ENCODE peak calls at places on chromosomes 2 and 18, in eight cellular contexts. W is body of pancreas; V is esophagus squamous epithelium; U is CD8-positive, alpha-beta T cell; Y is A673; P is hepatocyte; O is OCI-LY7; S is cardiac muscle cell. X is an unnamed sample. For H3K4me1, the result is how much of the 10 kb centered on the place peaks cover.

GRCh38 chr2:43133708-43134570 is 92.5 kb downstream of the ZFP36L2 start:
- DNase-seq in U (peak), O (peak), P (no peak), V (peak), Y (no peak), W (peak), S (no peak), X (no peak)

GRCh38 chr2:138512672-138513071 is 11.1 kb downstream of the SPOPL start:
- DNase-seq in P (no peak), U (no peak), V (no peak), S (no peak), Y (no peak), W (no peak), O (no peak), X (no peak)

GRCh38 chr2:213108308-213108707 is 43.1 kb downstream of the IKZF2 start:
- DNase-seq in U (no peak), S (no peak), W (no peak), O (no peak), P (no peak), Y (no peak), V (no peak), X (no peak)

GRCh38 chr2:118576109-118576855 is 271.2 kb downstream of the EN1 start:
- DNase-seq in O (no peak), S (peak), V (no peak), W (no peak), Y (no peak), P (no peak), U (no peak), X (no peak)

GRCh38 chr2:11963966-11964365 is 217.5 kb downstream of the LPIN1 start:
- DNase-seq in P (no peak), Y (no peak), U (no peak), O (no peak), V (no peak), S (no peak), W (no peak), X (no peak)

GRCh38 chr18:34818069-34818468 is 108.0 kb downstream of the DTNA start:
- DNase-seq in P (no peak), U (no peak), Y (no peak), W (no peak), O (no peak), S (no peak), V (no peak), X (no peak)

GRCh38 chr2:130834091-130834922 is 2.4 kb upstream of the ARHGEF4 start:
- DNase-seq in S (peak), W (peak), U (no peak), Y (no peak), O (peak), P (peak), V (no peak), X (no peak)

GRCh38 chr2:171669121-171669520 is 18.1 kb upstream of the DYNC1I2 start:
- DNase-seq in V (no peak), S (no peak), W (no peak), U (no peak), Y (no peak), P (no peak), O (no peak), X (no peak)

GRCh38 chr2:69779258-69779989 is 37.5 kb downstream of the ANXA4 start:
- DNase-seq in P (peak), S (no peak), Y (no peak), O (no peak), U (no peak), V (no peak), W (no peak), X (no peak)

GRCh38 chr2:169365093-169365483 is 2.8 kb upstream of the LRP2 start:
- DNase-seq in P (no peak), U (no peak), O (peak), Y (no peak), W (no peak), V (no peak), S (no peak), X (no peak)

GRCh38 chr2:45014016-45014702 is 4.9 kb upstream of the SIX2 start:
- DNase-seq in S (peak), V (no peak), O (no peak), U (no peak), W (peak), Y (peak), P (peak), X (peak)

GRCh38 chr2:51697095-51697494 is 665.2 kb upstream of the NRXN1 start:
- DNase-seq in O (no peak), Y (no peak), P (peak), W (no peak), S (no peak), U (no peak), V (no peak), X (no peak)

GRCh38 chr2:109335586-109336266 is 206.7 kb downstream of the SH3RF3 start:
- DNase-seq in Y (peak), W (no peak), V (no peak), U (no peak), P (no peak), S (no peak), O (no peak), X (no peak)

GRCh38 chr2:24261441-24261840 is 86.6 kb downstream of the FAM228A start:
- DNase-seq in S (no peak), U (no peak), O (no peak), P (no peak), V (no peak), W (no peak), Y (no peak), X (no peak)

GRCh38 chr2:190815223-190815622 is 65.4 kb upstream of the GLS start:
- DNase-seq in O (no peak), W (no peak), Y (no peak), P (no peak), S (no peak), V (no peak), U (no peak), X (no peak)

GRCh38 chr2:86000131-86000937 is 105.4 kb downstream of the POLR1A start:
- DNase-seq in P (no peak), W (peak), S (no peak), V (no peak), U (no peak), Y (peak), O (no peak), X (no peak)

GRCh38 chr2:220855296-220855695 is 716.8 kb downstream of the EPHA4 start:
- DNase-seq in V (no peak), U (no peak), P (no peak), Y (peak), O (no peak), S (peak), W (no peak), X (no peak)

GRCh38 chr2:6370753-6371152 is 495.0 kb downstream of the CMPK2 start:
- DNase-seq in W (no peak), Y (no peak), V (no peak), P (no peak), O (no peak), U (no peak), S (no peak), X (no peak)

GRCh38 chr2:99926986-99927385 is 215.4 kb downstream of the AFF3 start:
- DNase-seq in P (no peak), V (no peak), S (no peak), O (no peak), Y (no peak), U (no peak), W (no peak), X (no peak)

GRCh38 chr18:8609711-8610441 is 639 bp downstream of the RAB12 start:
- DNase-seq in W (no peak), V (no peak), P (peak), Y (no peak), U (no peak), S (peak), O (peak), X (no peak)

GRCh38 chr2:128202791-128203190 is 111.8 kb downstream of the UGGT1 start:
- DNase-seq in W (no peak), O (no peak), U (no peak), P (no peak), S (no peak), Y (no peak), V (no peak), X (no peak)

GRCh38 chr2:53473762-53474161 is 293.8 kb upstream of the CHAC2 start:
- DNase-seq in P (no peak), U (no peak), W (peak), O (no peak), S (no peak), V (no peak), Y (no peak), X (no peak)

GRCh38 chr2:53476800-53477199 is 290.8 kb upstream of the CHAC2 start:
- DNase-seq in W (no peak), P (no peak), S (no peak), U (no peak), V (no peak), O (no peak), Y (no peak), X (no peak)

GRCh38 chr2:53475320-53475719 is 292.3 kb upstream of the CHAC2 start:
- DNase-seq in U (no peak), V (no peak), P (no peak), S (no peak), O (no peak), W (no peak), Y (no peak), X (no peak)

GRCh38 chr2:53475766-53476165 is 291.8 kb upstream of the CHAC2 start:
- DNase-seq in Y (no peak), W (no peak), O (no peak), P (no peak), U (no peak), S (no peak), V (no peak), X (no peak)

GRCh38 chr2:53473236-53473635 is 294.4 kb upstream of the CHAC2 start:
- DNase-seq in W (peak), P (peak), Y (no peak), S (peak), U (no peak), O (peak), V (no peak), X (no peak)
- TF ChIP-seq CTCF in W (no peak), P (no peak), Y (peak), S (no peak), U (no peak), O (peak), V (no peak), X (no peak)

GRCh38 chr18:32173654-32174053 is 16.2 kb upstream of the MEP1B start:
- DNase-seq in V (no peak), Y (no peak), S (no peak), W (no peak), O (no peak), U (no peak), P (no peak), X (no peak)

DNA sequence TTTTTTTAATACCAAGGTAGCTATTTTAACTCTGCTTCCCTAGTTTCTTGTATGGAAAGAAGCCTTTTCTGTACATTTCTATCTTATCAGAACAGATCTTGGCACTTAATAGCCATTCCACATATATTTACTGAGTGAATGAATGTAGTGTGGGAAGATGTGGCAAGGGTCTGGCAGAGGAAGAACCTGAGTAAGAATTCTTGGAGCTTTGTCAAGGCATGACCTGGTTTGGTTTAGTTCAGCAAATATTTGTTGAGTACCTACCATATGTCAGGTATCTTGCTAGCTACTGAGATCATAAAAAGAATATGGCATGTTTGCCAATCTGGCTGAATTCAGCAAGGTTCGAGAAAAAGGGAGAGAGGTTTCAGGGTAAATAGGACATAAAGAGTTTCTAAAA is 21.9 kb upstream of the MEP1B start:
- DNase-seq in O (no peak), U (no peak), P (no peak), S (no peak), V (no peak), W (no peak), Y (no peak), X (no peak)
- H3K4me3 ChIP-seq in O (no peak), U (no peak), P (no peak), S (no peak), V (no peak), W (no peak), Y (no peak), X (no peak)

DNA sequence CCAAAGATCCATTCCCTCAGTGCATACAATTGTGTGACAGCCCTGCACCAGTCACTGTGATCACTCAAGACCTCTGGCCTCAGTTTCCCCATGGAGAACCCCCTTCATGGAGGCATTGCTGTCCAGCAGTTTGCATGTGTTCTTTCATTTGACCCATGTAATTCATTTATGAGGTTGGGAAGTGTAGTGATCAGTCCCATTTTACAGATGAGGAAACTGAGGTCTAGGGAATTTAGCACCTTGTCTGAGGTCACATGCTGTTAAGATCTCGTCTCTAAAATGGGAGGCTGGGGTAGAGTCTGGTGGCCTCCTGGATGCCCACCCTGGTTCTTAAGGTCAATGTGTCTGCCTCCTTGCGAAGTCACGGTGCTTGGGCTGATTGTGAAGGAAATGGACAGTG is 19.1 kb downstream of the LDLRAD4 start:
- DNase-seq in S (no peak), P (no peak), W (no peak), U (no peak), V (no peak), O (no peak), Y (no peak), X (peak)
- H3K4me1 ChIP-seq in S (under half), P (under half), W (under half), U (under half), V (under half), O (under half), Y (under half), X (under half)

GRCh38 chr2:241595600-241596140 is 37.1 kb downstream of the BOK start:
- DNase-seq in S (peak), P (peak), V (no peak), Y (no peak), O (peak), U (no peak), W (no peak), X (peak)
- TF ChIP-seq CTCF in S (peak), P (peak), V (no peak), Y (peak), O (peak), U (no peak), W (no peak), X (no peak)

GRCh38 chr18:74455386-74455785 is 1.7 kb downstream of the DIPK1C start:
- DNase-seq in S (no peak), W (no peak), Y (no peak), P (no peak), U (no peak), V (no peak), O (no peak), X (no peak)

GRCh38 chr18:74457743-74458465 is 796 bp upstream of the DIPK1C start:
- DNase-seq in V (no peak), S (no peak), W (no peak), U (no peak), Y (no peak), O (no peak), P (no peak), X (peak)

GRCh38 chr18:74456409-74457042 is 582 bp downstream of the DIPK1C start:
- DNase-seq in S (peak), Y (no peak), O (no peak), W (no peak), V (no peak), P (no peak), U (no peak), X (peak)

GRCh38 chr18:74456017-74456408 is 1.1 kb downstream of the DIPK1C start:
- DNase-seq in S (no peak), P (no peak), Y (no peak), O (no peak), W (no peak), V (no peak), U (no peak), X (no peak)

GRCh38 chr18:74457043-74457742 is at the start of gene DIPK1C:
- DNase-seq in V (no peak), O (no peak), U (no peak), P (peak), S (peak), W (no peak), Y (no peak), X (no peak)
- H3K4me3 ChIP-seq in V (peak), O (no peak), U (peak), P (peak), S (peak), W (peak), Y (peak), X (peak)

GRCh38 chr2:235852528-235852920 is 315.7 kb downstream of the GBX2 start:
- DNase-seq in Y (no peak), V (no peak), U (no peak), O (no peak), W (no peak), P (no peak), S (peak), X (no peak)
- H3K4me1 ChIP-seq in Y (under half), V (under half), U (under half), O (under half), W (under half), P (under half), S (under half), X (under half)

DNA sequence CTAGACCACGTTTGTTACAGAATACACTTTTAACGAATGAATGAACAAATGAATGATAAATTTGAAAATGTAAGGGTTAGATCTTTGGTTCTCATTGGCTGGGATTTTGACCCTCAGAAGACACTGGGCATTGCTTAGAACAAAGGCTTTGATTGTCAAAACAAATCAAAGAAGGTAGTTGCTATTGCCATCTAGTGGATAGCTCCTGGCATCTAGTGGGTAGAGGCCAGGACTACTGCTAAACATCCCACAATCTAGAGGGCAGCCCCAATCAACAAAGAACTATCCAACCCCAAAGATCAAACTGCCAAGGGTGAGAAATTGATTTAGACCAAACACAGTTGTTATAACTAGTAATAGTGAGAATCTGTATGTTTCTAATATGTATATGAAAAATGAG is 552.3 kb downstream of the KCNJ3 start:
- DNase-seq in U (no peak), V (no peak), Y (peak), S (peak), W (no peak), P (no peak), O (peak), X (no peak)
- TF ChIP-seq CTCF in U (no peak), V (no peak), Y (peak), S (no peak), W (no peak), P (peak), O (peak), X (no peak)

GRCh38 chr18:79508565-79509535 is 113.1 kb downstream of the NFATC1 start:
- DNase-seq in O (no peak), S (no peak), U (no peak), P (no peak), Y (no peak), W (no peak), V (no peak), X (peak)
- H3K4me3 ChIP-seq in O (no peak), S (no peak), U (no peak), P (no peak), Y (no peak), W (no peak), V (no peak), X (peak)

GRCh38 chr18:48740846-48741485 is 202.1 kb downstream of the CTIF start:
- DNase-seq in P (no peak), W (no peak), V (no peak), U (no peak), Y (no peak), O (no peak), S (no peak), X (no peak)

GRCh38 chr18:48743046-48743445 is 204.2 kb downstream of the CTIF start:
- DNase-seq in Y (no peak), S (peak), V (peak), P (peak), O (no peak), W (peak), U (no peak), X (peak)

GRCh38 chr18:48742304-48742703 is 203.5 kb downstream of the CTIF start:
- DNase-seq in S (no peak), U (no peak), V (no peak), W (no peak), P (no peak), O (no peak), Y (no peak), X (no peak)

GRCh38 chr18:48741866-48742265 is 203.0 kb downstream of the CTIF start:
- DNase-seq in V (no peak), W (no peak), S (no peak), U (no peak), P (no peak), O (no peak), Y (no peak), X (no peak)

DNA sequence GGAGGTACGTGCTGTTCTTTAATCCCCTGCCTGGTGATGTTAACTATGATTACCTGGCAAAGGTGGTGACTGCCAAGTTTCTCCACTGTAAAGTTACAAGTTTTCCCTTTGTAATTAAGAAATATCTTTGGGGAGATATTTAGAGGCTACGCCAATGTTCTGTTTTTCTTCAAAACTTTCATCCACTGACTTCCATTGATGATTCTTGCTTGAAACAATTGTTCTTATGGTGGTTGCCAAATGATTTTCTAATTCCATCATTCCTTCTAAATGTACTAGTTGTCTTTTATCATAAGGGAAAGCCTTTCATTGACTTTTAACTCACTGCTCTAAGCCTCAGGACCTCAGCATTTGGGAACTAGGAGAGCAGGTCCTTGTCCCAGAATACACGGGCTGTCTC is 205.5 kb downstream of the SMAD7 start:
- DNase-seq in V (no peak), Y (no peak), P (no peak), O (no peak), U (no peak), W (no peak), S (no peak), X (no peak)
- H3K4me1 ChIP-seq in V (under half), Y (under half), P (under half), O (under half), U (under half), W (under half), S (under half), X (under half)